ENCODE peak calls at places on chromosomes 1 and 21, in four cellular contexts. N is T-helper 9 cell; W is activated CD4-positive, CD25-positive, alpha-beta regulatory T cell treated with anti-CD3 and anti-CD28 coated beads, Interleukin-2, amount 50 U/mL, for 72 hours; B is fibroblast of pulmonary artery. A is an unnamed sample.

GRCh38 chr1:150973826-150974579 is 632 bp downstream of the CERS2 start:
- DNase-seq in N (peak; percentile 14), W (peak; percentile 51), B (no peak), A (no peak)

GRCh38 chr1:226002667-226003501 is 3.7 kb upstream of the SDE2 start:
- DNase-seq in N (no peak), W (no peak), B (peak; percentile 73), A (peak; percentile 61)

GRCh38 chr1:176696109-176696508 is 233.1 kb downstream of the PAPPA2 start:
- DNase-seq in N (no peak), W (no peak), B (peak; percentile 5), A (no peak)

GRCh38 chr1:22347854-22348760 is 103.5 kb upstream of the ZBTB40 start:
- DNase-seq in N (no peak), W (no peak), B (no peak), A (no peak)

GRCh38 chr1:45929257-45929687 is 125.9 kb downstream of the MAST2 start:
- DNase-seq in N (no peak), W (no peak), B (peak; percentile 80), A (peak; percentile 82)

GRCh38 chr1:229310833-229311232 is 32.0 kb downstream of the CCSAP start:
- DNase-seq in N (no peak), W (no peak), B (no peak), A (no peak)

GRCh38 chr1:46817814-46818213 is 19.0 kb downstream of the CYP4B1 start:
- DNase-seq in N (no peak), W (no peak), B (no peak), A (no peak)

GRCh38 chr21:45847870-45848269 is 133.7 kb upstream of the COL6A1 start:
- DNase-seq in N (no peak), W (no peak), B (no peak), A (no peak)

GRCh38 chr1:53681647-53682368 is 57.2 kb downstream of the GLIS1 start:
- DNase-seq in N (peak; percentile 15), W (no peak), B (peak; percentile 36), A (peak; percentile 38)

GRCh38 chr1:37999434-38000232 is 5.7 kb downstream of the FHL3 start:
- DNase-seq in N (no peak), W (no peak), B (peak; percentile 76), A (peak; percentile 81)

GRCh38 chr1:172903581-172904220 is 147.0 kb downstream of the TNFSF18 start:
- DNase-seq in N (no peak), W (no peak), B (no peak), A (peak; percentile 72)

GRCh38 chr1:27258598-27258997 is 24.2 kb downstream of the WDTC1 start:
- DNase-seq in N (no peak), W (no peak), B (no peak), A (no peak)

GRCh38 chr1:62311473-62311943 is 7.7 kb downstream of the KANK4 start:
- DNase-seq in N (no peak), W (no peak), B (no peak), A (no peak)

GRCh38 chr1:11787251-11787803 is 18.4 kb downstream of the MTHFR start:
- DNase-seq in N (no peak), W (no peak), B (peak; percentile 60), A (peak; percentile 82)

GRCh38 chr21:27564684-27565280 is 597.9 kb upstream of the ADAMTS5 start:
- DNase-seq in N (no peak), W (no peak), B (peak; percentile 75), A (peak; percentile 78)

GRCh38 chr21:33035147-33035546 is 9.4 kb downstream of the OLIG2 start:
- DNase-seq in N (no peak), W (no peak), B (no peak), A (no peak)

GRCh38 chr1:27418786-27419185 is 26.4 kb downstream of the GPR3 start:
- DNase-seq in N (no peak), W (no peak), B (no peak), A (no peak)

GRCh38 chr1:25447547-25447946 is 16.9 kb downstream of the MACO1 start:
- DNase-seq in N (no peak), W (no peak), B (no peak), A (no peak)

GRCh38 chr1:82486969-82487368 is 686.2 kb downstream of the ADGRL2 start:
- DNase-seq in N (no peak), W (no peak), B (no peak), A (no peak)